ENCODE peak calls at places on chromosomes 13 and 19, in five cellular contexts. S is stomach, J is K562, F is HepG2, L is sigmoid colon. Y is an unnamed sample.
A peak's percentile ranks its signal among the peaks of the same experiment; 100 is the strongest.

GRCh38 chr19:55353803-55354697 is 469 bp downstream of the COX6B2 start:
- DNase-seq in S (peak; percentile 79), J (peak; percentile 97), F (no peak), L (peak; percentile 81), Y (peak; percentile 70)

GRCh38 chr19:20928371-20928770 is 5.3 kb downstream of the ZNF85 start:
- DNase-seq in S (no peak), J (no peak), F (no peak), L (no peak), Y (no peak)

GRCh38 chr13:26050568-26051230 is 1.1 kb downstream of the SHISA2 start:
- DNase-seq in S (peak; percentile 49), J (no peak), F (no peak), L (no peak), Y (no peak)

GRCh38 chr19:55487884-55488687 is at the start of gene SSC5D:
- DNase-seq in S (no peak), J (peak; percentile 70), F (no peak), L (peak; percentile 90), Y (peak; percentile 81)

GRCh38 chr19:32181356-32181920 is 164.0 kb upstream of the ZNF507 start:
- DNase-seq in S (no peak), J (no peak), F (no peak), L (no peak), Y (no peak)

GRCh38 chr19:5593245-5593962 is 25.7 kb upstream of the TINCR start:
- DNase-seq in S (no peak), J (no peak), F (no peak), L (no peak), Y (no peak)

GRCh38 chr19:4633140-4633967 is 6.0 kb upstream of the TNFAIP8L1 start:
- DNase-seq in S (peak; percentile 67), J (peak; percentile 83), F (peak; percentile 67), L (peak; percentile 79), Y (no peak)

GRCh38 chr13:42113478-42113877 is 65.0 kb downstream of the DGKH start:
- DNase-seq in S (no peak), J (no peak), F (no peak), L (no peak), Y (no peak)

GRCh38 chr19:16160943-16161560 is 12.3 kb downstream of the CIB3 start:
- DNase-seq in S (no peak), J (peak; percentile 27), F (peak; percentile 30), L (no peak), Y (no peak)

GRCh38 chr19:19105365-19106060 is 32.8 kb downstream of the TMEM161A start:
- DNase-seq in S (peak; percentile 51), J (peak; percentile 92), F (peak; percentile 48), L (peak; percentile 76), Y (no peak)

GRCh38 chr13:91133941-91134772 is 213.3 kb upstream of the MIR17HG start:
- DNase-seq in S (peak; percentile 42), J (peak; percentile 78), F (peak; percentile 63), L (no peak), Y (no peak)

GRCh38 chr13:108086678-108087077 is 128.7 kb downstream of the LIG4 start:
- DNase-seq in S (no peak), J (no peak), F (no peak), L (no peak), Y (no peak)

GRCh38 chr19:46697142-46697960 is 19.6 kb downstream of the PRKD2 start:
- DNase-seq in S (peak; percentile 94), J (peak; percentile 100), F (no peak), L (peak; percentile 94), Y (peak; percentile 95)

GRCh38 chr19:48121909-48122371 is 11.3 kb upstream of the PLA2G4C start:
- DNase-seq in S (no peak), J (no peak), F (no peak), L (no peak), Y (no peak)

DNA sequence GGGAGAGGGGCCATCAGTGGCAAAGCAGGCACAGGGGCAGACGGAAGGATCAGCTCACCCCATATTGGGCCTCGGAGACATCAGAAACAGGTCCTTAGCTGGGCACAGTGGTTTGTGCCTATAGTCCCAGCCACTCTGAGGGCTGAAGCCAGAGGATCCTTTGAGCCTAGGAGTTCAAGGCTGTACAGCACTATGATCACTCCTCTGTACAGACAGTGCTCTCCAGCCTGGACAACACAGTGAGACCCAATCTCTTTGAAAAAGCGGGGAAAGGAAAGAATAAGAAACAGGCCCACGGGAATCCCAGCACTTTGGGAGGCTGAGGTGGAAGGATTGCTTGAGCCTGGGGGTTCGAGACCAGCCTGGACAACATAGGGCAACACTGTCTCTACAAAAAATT is 6.0 kb downstream of the SERTAD1 start:
- DNase-seq in S (no peak), J (no peak), F (no peak), L (no peak), Y (no peak)
- H3K4me1 ChIP-seq in S (peaks cover 42% of the 10 kb centered on the region), J (peaks cover 56% of the 10 kb centered on the region), F (peaks cover 57% of the 10 kb centered on the region), L (no peaks in the 10 kb centered on the region), Y (peaks cover 44% of the 10 kb centered on the region)

GRCh38 chr19:41868120-41868988 is 8.3 kb downstream of the RPS19 start:
- DNase-seq in S (no peak), J (no peak), F (no peak), L (no peak), Y (no peak)
- TF ChIP-seq POLR2AphosphoS5 in S (no peak), J (peak; percentile 50), F (peak; percentile 27), L (no peak), Y (no peak)

GRCh38 chr19:848457-848921 is 3.6 kb upstream of the ELANE start:
- DNase-seq in S (no peak), J (no peak), F (no peak), L (no peak), Y (no peak)

GRCh38 chr19:850979-851335 is 1.1 kb upstream of the ELANE start:
- DNase-seq in S (no peak), J (no peak), F (no peak), L (no peak), Y (no peak)

GRCh38 chr19:852136-853013 is at the start of gene ELANE:
- DNase-seq in S (no peak), J (no peak), F (no peak), L (no peak), Y (no peak)

GRCh38 chr19:853014-853553 is 981 bp downstream of the ELANE start:
- DNase-seq in S (no peak), J (no peak), F (no peak), L (no peak), Y (no peak)

GRCh38 chr19:850221-850978 is 1.7 kb upstream of the ELANE start:
- DNase-seq in S (peak; percentile 83), J (peak; percentile 57), F (no peak), L (peak; percentile 98), Y (peak; percentile 96)
- TF ChIP-seq EP300 in S (peak; percentile 92), J (peak; percentile 31), F (no peak), L (peak; percentile 69), Y (peak; percentile 22)

DNA sequence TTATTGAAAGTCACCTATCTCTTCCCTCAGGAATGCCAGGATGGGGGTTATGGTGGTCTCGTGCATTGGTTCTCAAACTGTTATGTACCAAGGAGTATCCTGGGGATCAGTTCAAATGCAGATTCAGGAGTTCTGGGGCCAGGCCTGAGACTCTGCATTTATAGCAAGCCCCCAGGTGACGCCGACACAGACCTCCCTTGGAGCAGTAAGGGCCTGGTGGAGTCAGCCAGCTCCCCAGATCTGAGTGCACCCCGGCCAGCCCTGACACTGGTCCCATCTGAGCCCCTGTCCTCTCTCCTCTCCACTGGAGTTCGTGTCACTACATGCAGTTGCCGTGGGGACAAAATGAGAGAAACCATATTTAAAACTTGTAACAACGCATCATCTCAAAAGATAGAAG is 112.9 kb downstream of the COL4A2 start:
- DNase-seq in S (no peak), J (no peak), F (no peak), L (no peak), Y (no peak)
- H3K4me1 ChIP-seq in S (peaks cover 13% of the 10 kb centered on the region), J (no peaks in the 10 kb centered on the region), F (no peaks in the 10 kb centered on the region), L (peaks cover 4% of the 10 kb centered on the region), Y (peaks cover 13% of the 10 kb centered on the region)

DNA sequence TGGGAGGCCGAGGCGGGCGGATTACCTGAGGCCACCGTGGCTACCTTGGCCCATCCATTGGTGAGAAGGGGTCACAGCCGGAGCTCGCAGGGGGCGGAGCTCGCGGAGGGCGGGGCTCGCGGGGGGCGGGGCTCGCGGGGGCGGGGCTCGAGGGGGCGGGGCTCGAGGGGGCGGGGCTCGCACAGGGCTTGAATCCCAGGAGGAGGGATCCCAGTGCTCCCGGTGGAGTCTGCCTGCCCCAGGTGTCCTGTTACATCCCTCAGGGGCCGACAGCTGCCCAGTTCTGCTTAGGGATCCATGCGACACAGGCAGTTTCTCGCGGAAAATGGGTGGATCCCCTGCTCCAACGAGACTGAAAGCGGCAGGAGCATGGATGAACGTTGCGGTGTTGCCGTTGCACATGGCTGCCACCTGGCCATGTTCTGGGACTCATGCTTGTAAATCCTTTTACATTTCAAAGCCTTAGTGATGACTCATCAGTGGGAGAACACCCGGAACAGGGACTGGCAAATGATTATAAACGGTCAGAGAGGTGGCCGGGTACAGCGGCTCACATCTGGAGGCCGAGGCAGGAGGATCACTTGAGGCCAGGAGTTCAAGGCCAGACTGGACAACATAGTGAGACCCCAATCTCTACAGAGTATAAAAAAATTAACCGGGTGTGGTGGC is 25.1 kb downstream of the TMPRSS9 start:
- DNase-seq in S (no peak), J (peak; percentile 94), F (peak; percentile 81), L (no peak), Y (no peak)
- TF ChIP-seq POLR2AphosphoS5 in S (no peak), J (no peak), F (no peak), L (no peak), Y (no peak)

GRCh38 chr13:36382030-36382429 is 35.8 kb upstream of the SPART start:
- DNase-seq in S (no peak), J (no peak), F (no peak), L (no peak), Y (no peak)
- TF ChIP-seq EP300 in S (no peak), J (no peak), F (no peak), L (no peak), Y (no peak)

GRCh38 chr13:21837288-21837687 is 166.4 kb downstream of the FGF9 start:
- DNase-seq in S (no peak), J (no peak), F (peak; percentile 59), L (no peak), Y (no peak)
- H3K4me1 ChIP-seq in S (no peaks in the 10 kb centered on the region), J (no peaks in the 10 kb centered on the region), F (peaks cover 60% of the 10 kb centered on the region), L (no peaks in the 10 kb centered on the region), Y (no peaks in the 10 kb centered on the region)